ENCODE peak calls at places on chromosome 1, in seven cellular contexts. O is adrenal gland, L is PC-9, Q is stomach, T is foreskin keratinocyte, P is cardiac muscle cell, H is cardiac fibroblast. I is an unnamed sample.

GRCh38 chr1:219810451-219810850 is 117.9 kb downstream of the SLC30A10 start:
- DNase-seq in O (no peak), L (no peak), Q (no peak), T (no peak), P (no peak), H (peak), I (no peak)

GRCh38 chr1:237851209-237851845 is 39.4 kb downstream of the ZP4 start:
- DNase-seq in O (peak), L (no peak), Q (peak), T (peak), P (peak), H (peak), I (peak)

GRCh38 chr1:93705897-93706500 is 24.4 kb upstream of the BCAR3 start:
- DNase-seq in O (peak), L (peak), Q (no peak), T (peak), P (no peak), H (no peak), I (no peak)

GRCh38 chr1:41362749-41363631 is 1.8 kb downstream of the FOXO6 start:
- DNase-seq in O (peak), L (no peak), Q (no peak), T (no peak), P (no peak), H (no peak), I (no peak)

GRCh38 chr1:212667223-212668139 is 32.2 kb downstream of the BATF3 start:
- DNase-seq in O (peak), L (peak), Q (no peak), T (peak), P (no peak), H (peak), I (peak)

GRCh38 chr1:221824025-221824424 is 82.1 kb upstream of the DUSP10 start:
- DNase-seq in O (no peak), L (peak), Q (no peak), T (peak), P (no peak), H (peak), I (no peak)

GRCh38 chr1:5466487-5466886 is 525.7 kb downstream of the NPHP4 start:
- DNase-seq in O (no peak), L (no peak), Q (no peak), T (no peak), P (no peak), H (no peak), I (no peak)

GRCh38 chr1:37999434-38000232 is 5.7 kb downstream of the FHL3 start:
- DNase-seq in O (peak), L (no peak), Q (no peak), T (no peak), P (no peak), H (peak), I (peak)

GRCh38 chr1:72284398-72285073 is 2.2 kb upstream of the NEGR1 start:
- DNase-seq in O (peak), L (peak), Q (no peak), T (peak), P (peak), H (peak), I (peak)

GRCh38 chr1:17032741-17033140 is 21.0 kb upstream of the ATP13A2 start:
- DNase-seq in O (no peak), L (no peak), Q (no peak), T (no peak), P (no peak), H (no peak), I (no peak)

GRCh38 chr1:12539705-12540579 is 78.1 kb downstream of the DHRS3 start:
- DNase-seq in O (peak), L (no peak), Q (peak), T (peak), P (peak), H (peak), I (peak)

GRCh38 chr1:115280073-115280472 is 58.0 kb downstream of the NGF start:
- DNase-seq in O (no peak), L (no peak), Q (no peak), T (no peak), P (no peak), H (peak), I (no peak)

GRCh38 chr1:179586107-179586823 is 5.4 kb upstream of the TDRD5 start:
- DNase-seq in O (peak), L (no peak), Q (peak), T (peak), P (peak), H (peak), I (peak)

GRCh38 chr1:175543447-175543846 is 199.9 kb downstream of the TNR start:
- DNase-seq in O (no peak), L (no peak), Q (no peak), T (peak), P (no peak), H (no peak), I (no peak)

GRCh38 chr1:181141431-181141910 is 53.0 kb downstream of the IER5 start:
- DNase-seq in O (no peak), L (peak), Q (peak), T (peak), P (no peak), H (peak), I (peak)

GRCh38 chr1:68481041-68481440 is 15.8 kb downstream of the DEPDC1 start:
- DNase-seq in O (no peak), L (no peak), Q (no peak), T (no peak), P (no peak), H (no peak), I (no peak)

GRCh38 chr1:193013005-193013404 is 46.2 kb downstream of the UCHL5 start:
- DNase-seq in O (no peak), L (no peak), Q (no peak), T (peak), P (no peak), H (peak), I (no peak)

DNA sequence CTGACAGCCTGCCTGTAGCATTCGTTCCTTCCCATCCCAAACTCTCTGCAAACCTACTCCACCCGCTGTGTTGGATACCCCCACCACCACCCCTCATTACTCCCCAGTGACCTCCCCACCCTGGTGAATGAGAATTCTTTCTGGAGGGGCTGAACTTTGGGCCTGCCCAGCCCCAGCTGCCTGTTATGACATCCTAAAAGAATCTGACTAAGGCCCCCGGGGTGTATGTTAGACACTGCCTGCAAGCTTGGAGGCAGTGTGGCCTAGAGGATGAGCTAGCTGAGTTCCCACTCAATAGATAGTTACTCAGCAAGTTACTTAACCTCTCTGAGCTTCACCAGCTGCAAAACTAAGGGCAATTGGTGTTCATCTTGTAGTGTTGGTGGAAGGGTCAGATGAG is 110.2 kb upstream of the FGGY start:
- DNase-seq in O (no peak), L (no peak), Q (no peak), T (peak), P (no peak), H (peak), I (no peak)
- TF ChIP-seq CTCF in O (no peak), L (no peak), Q (no peak), T (peak), P (no peak), H (no peak), I (no peak)

DNA sequence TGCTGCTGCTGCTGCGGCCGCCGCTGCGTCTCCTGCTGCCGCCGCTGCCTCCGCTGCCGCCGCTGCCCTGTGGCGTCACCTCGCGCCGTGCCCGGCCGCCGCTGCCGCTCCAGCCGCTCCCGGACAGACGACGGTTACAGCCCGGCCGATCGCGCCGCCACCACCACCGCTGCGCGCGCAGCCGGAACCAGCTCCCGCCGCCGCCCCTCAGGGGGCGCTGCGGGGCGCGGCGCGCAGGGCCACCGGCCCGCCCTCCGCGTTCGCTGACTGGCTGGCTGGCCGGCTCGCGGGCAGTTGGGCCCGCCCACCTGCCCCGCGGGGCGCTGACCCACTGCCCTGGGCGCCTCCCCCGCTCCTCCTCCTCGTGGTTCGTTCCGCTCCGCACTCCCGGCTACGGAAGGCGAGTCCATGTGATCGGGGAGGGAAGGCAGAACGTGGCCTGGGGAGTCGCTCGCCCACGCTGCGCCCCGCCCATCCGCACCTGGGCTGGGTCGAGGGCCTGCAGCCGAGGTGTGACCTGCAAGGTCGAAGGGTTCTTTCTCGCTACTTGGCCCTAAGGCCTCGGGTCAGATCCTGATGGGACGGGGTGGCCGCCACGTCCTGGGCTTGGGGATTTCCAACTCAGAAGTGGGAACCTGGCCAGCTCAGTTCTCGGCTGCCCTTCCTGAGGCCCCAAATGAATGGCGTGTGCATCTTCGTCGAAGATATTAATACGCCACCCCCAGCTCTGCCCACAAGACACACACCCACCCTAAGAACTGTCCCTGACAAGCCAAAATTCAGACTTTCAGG is at the start of gene PTP4A2:
- DNase-seq in O (peak), L (peak), Q (peak), T (peak), P (peak), H (peak), I (peak)
- TF ChIP-seq CTCF in O (no peak), L (no peak), Q (peak), T (peak), P (peak), H (no peak), I (peak)

GRCh38 chr1:241847540-241847795 is 536 bp upstream of the EXO1 start:
- DNase-seq in O (no peak), L (no peak), Q (no peak), T (no peak), P (no peak), H (no peak), I (no peak)

GRCh38 chr1:241846862-241847539 is 1.0 kb upstream of the EXO1 start:
- DNase-seq in O (no peak), L (no peak), Q (no peak), T (no peak), P (no peak), H (no peak), I (no peak)

GRCh38 chr1:241849345-241849695 is 1.3 kb downstream of the EXO1 start:
- DNase-seq in O (no peak), L (no peak), Q (no peak), T (no peak), P (no peak), H (no peak), I (no peak)

GRCh38 chr1:241847796-241848668 is at the start of gene EXO1:
- DNase-seq in O (peak), L (peak), Q (peak), T (peak), P (peak), H (peak), I (peak)

GRCh38 chr1:241848680-241849344 is 808 bp downstream of the EXO1 start:
- DNase-seq in O (no peak), L (no peak), Q (no peak), T (no peak), P (peak), H (no peak), I (no peak)
- TF ChIP-seq CTCF in O (no peak), L (no peak), Q (no peak), T (no peak), P (no peak), H (no peak), I (no peak)

GRCh38 chr1:205321959-205322283 is 376 bp upstream of the NUAK2 start:
- DNase-seq in O (no peak), L (no peak), Q (no peak), T (no peak), P (no peak), H (no peak), I (no peak)

GRCh38 chr1:205319081-205320018 is 2.2 kb downstream of the NUAK2 start:
- DNase-seq in O (peak), L (peak), Q (peak), T (peak), P (no peak), H (peak), I (peak)

GRCh38 chr1:205318231-205318991 is 3.1 kb downstream of the NUAK2 start:
- DNase-seq in O (no peak), L (no peak), Q (no peak), T (peak), P (no peak), H (no peak), I (no peak)

GRCh38 chr1:205323794-205324193 is 2.2 kb upstream of the NUAK2 start:
- DNase-seq in O (no peak), L (no peak), Q (no peak), T (no peak), P (no peak), H (no peak), I (no peak)

GRCh38 chr1:205321109-205321958 is at the start of gene NUAK2:
- DNase-seq in O (peak), L (peak), Q (peak), T (peak), P (peak), H (peak), I (peak)
- TF ChIP-seq CTCF in O (peak), L (peak), Q (peak), T (peak), P (peak), H (no peak), I (peak)

GRCh38 chr1:162633327-162633762 is 1.1 kb downstream of the DDR2 start:
- DNase-seq in O (peak), L (no peak), Q (no peak), T (no peak), P (no peak), H (peak), I (no peak)
- TF ChIP-seq CTCF in O (no peak), L (no peak), Q (no peak), T (no peak), P (peak), H (peak), I (no peak)